ENCODE peak calls at places on chromosomes 7 and 10, in nine cellular contexts. O is A549; Z is heart right ventricle; B is brain microvascular endothelial cell; X is hepatocyte; S is CD8-positive, alpha-beta T cell; Q is IMR-90; Y is BJ; U is GM06990. L is an unnamed sample.
A peak's percentile ranks its signal among the peaks of the same experiment; 100 is the strongest.

GRCh38 chr10:27391325-27391724 is 112.8 kb upstream of the RAB18 start:
- DNase-seq in B (no peak), Q (no peak), Z (no peak), S (no peak), U (no peak), O (no peak), Y (no peak), X (no peak), L (no peak)

GRCh38 chr10:102514487-102515311 is 10.9 kb downstream of the SUFU start:
- DNase-seq in U (no peak), S (no peak), X (no peak), Q (no peak), Z (no peak), B (no peak), Y (no peak), O (no peak), L (no peak)

GRCh38 chr7:73671317-73671651 is 3.7 kb downstream of the VPS37D start:
- DNase-seq in O (no peak), S (no peak), Q (no peak), U (no peak), X (no peak), Y (no peak), B (no peak), Z (no peak), L (no peak)

GRCh38 chr10:103758294-103758681 is 97.1 kb downstream of the SH3PXD2A start:
- DNase-seq in Z (no peak), B (peak; percentile 53), Q (peak; percentile 86), Y (no peak), X (no peak), U (no peak), S (no peak), O (peak; percentile 86), L (no peak)

GRCh38 chr7:139358541-139359365 is 941 bp upstream of the LUC7L2 start:
- DNase-seq in B (no peak), Q (peak; percentile 33), X (peak; percentile 17), Y (no peak), O (peak; percentile 67), Z (no peak), S (no peak), U (peak; percentile 48), L (peak; percentile 76)

GRCh38 chr7:117296066-117296465 is 26.8 kb downstream of the WNT2 start:
- DNase-seq in Y (no peak), U (no peak), Q (no peak), X (no peak), S (no peak), Z (no peak), O (no peak), B (no peak), L (no peak)

GRCh38 chr10:95315509-95315908 is 24.7 kb upstream of the PDLIM1 start:
- DNase-seq in X (no peak), O (no peak), Q (no peak), B (no peak), Y (no peak), U (no peak), Z (no peak), S (no peak), L (no peak)

GRCh38 chr7:105585850-105586500 is 4.7 kb upstream of the EFCAB10 start:
- DNase-seq in O (no peak), U (no peak), S (no peak), X (no peak), Z (no peak), B (no peak), Y (no peak), Q (no peak), L (peak; percentile 52)

GRCh38 chr7:41222704-41223103 is 480.2 kb downstream of the INHBA start:
- DNase-seq in B (peak; percentile 61), Y (peak; percentile 19), U (no peak), O (no peak), Q (peak; percentile 96), S (no peak), X (no peak), Z (no peak), L (no peak)

GRCh38 chr7:142883145-142883544 is 2.4 kb downstream of the TRPV6 start:
- DNase-seq in X (no peak), B (no peak), Q (no peak), S (no peak), O (no peak), Y (no peak), Z (no peak), U (no peak), L (no peak)

GRCh38 chr10:28215930-28216329 is 86.9 kb downstream of the MPP7 start:
- DNase-seq in Q (no peak), Y (no peak), X (no peak), S (no peak), O (no peak), U (no peak), Z (no peak), B (no peak), L (no peak)

GRCh38 chr7:24727165-24728120 is 29.8 kb downstream of the GSDME start:
- DNase-seq in X (no peak), Z (no peak), Q (no peak), Y (no peak), U (no peak), O (no peak), S (no peak), B (no peak), L (peak; percentile 64)

GRCh38 chr7:12524794-12525386 is 45.6 kb upstream of the SCIN start:
- DNase-seq in O (peak; percentile 60), X (peak; percentile 62), S (no peak), Y (peak; percentile 7), Q (peak; percentile 69), B (peak; percentile 31), U (no peak), Z (no peak), L (peak; percentile 59)

GRCh38 chr7:5598261-5598761 is 174.7 kb upstream of the TNRC18 start:
- DNase-seq in O (peak; percentile 44), S (no peak), Y (no peak), Q (no peak), X (no peak), B (no peak), U (no peak), Z (no peak), L (no peak)

GRCh38 chr10:104396581-104396980 is 42.9 kb downstream of the CFAP58 start:
- DNase-seq in Z (no peak), O (no peak), Q (no peak), U (no peak), B (no peak), S (no peak), X (no peak), Y (no peak), L (no peak)

GRCh38 chr10:87660484-87661133 is 931 bp downstream of the PAPSS2 start:
- DNase-seq in Q (peak; percentile 79), Y (no peak), Z (peak; percentile 16), O (peak; percentile 41), S (no peak), B (peak; percentile 82), U (no peak), X (peak; percentile 65), L (no peak)

GRCh38 chr10:113945075-113945686 is 90.7 kb downstream of the NHLRC2 start:
- DNase-seq in X (peak; percentile 50), Y (no peak), Q (peak; percentile 70), U (no peak), S (no peak), Z (no peak), O (peak; percentile 69), B (peak; percentile 28), L (no peak)

GRCh38 chr10:124093076-124093773 is at the start of gene CHST15:
- DNase-seq in Y (no peak), B (peak; percentile 69), Z (peak; percentile 47), X (peak; percentile 77), O (peak; percentile 75), S (no peak), Q (no peak), U (peak; percentile 20), L (no peak)

GRCh38 chr10:31395695-31396094 is 76.7 kb downstream of the ZEB1 start:
- DNase-seq in Z (no peak), S (no peak), B (no peak), X (no peak), Y (no peak), U (no peak), Q (no peak), O (no peak), L (no peak)

GRCh38 chr10:101777857-101778145 is 1.9 kb upstream of the FGF8 start:
- DNase-seq in U (no peak), Z (no peak), B (no peak), O (peak; percentile 36), Q (no peak), S (no peak), Y (no peak), X (no peak), L (no peak)

GRCh38 chr10:35208949-35209613 is 82.4 kb downstream of the CREM start:
- DNase-seq in X (no peak), Y (no peak), Z (no peak), B (no peak), U (no peak), O (no peak), Q (no peak), S (no peak), L (no peak)
- H3K4me3 ChIP-seq in X (no peak overlapping the region), Y (no peak overlapping the region), Z (no peak overlapping the region), B (no peak overlapping the region), U (no peak overlapping the region), O (no peak overlapping the region), Q (no peak overlapping the region), S (no peak overlapping the region), L (no peak overlapping the region)

GRCh38 chr7:200704-201103 is 8.3 kb downstream of the FAM20C start:
- DNase-seq in B (no peak), Q (no peak), Z (no peak), O (no peak), U (no peak), Y (no peak), S (no peak), X (no peak), L (no peak)
- TF ChIP-seq CTCF in B (peak; percentile 10), Q (no peak), Z (no peak), O (no peak), U (no peak), Y (no peak), S (no peak), X (no peak), L (no peak)

DNA sequence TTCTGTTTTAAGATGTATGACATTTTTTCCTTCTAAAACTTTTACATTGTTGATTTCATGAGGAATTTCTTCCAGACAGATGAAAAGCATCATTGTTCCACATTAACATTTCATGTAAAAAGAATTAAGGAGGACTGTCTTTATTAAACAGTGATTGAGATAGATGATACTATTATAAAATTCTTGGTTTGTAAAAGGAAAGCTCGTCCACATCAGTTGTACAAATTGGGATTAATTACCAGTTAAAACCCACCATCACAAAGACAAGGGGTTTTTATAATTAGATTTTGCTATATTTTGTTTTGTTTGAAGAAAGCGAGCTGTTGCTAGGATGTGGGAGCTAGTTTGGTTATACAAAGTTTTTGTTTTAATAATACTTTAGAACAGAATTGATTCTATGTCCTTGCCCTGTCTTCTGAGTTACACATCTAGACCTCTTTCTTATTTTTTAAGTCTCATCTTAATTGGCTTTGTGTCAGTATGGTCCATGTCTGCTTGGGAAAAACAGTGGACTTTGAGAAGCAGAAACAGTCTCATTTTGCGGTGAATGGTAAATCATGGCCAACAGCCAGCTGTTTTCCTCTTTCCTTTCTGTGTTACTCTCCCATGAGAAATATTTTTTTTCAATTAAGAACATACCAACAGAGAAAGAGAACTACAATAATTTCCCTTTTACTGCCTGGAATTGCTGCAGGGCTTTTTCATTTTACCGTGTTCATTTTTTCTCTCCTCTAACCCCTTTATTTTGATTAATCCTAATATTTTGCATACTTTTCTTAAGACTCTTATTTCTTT is 3.2 kb downstream of the TES start:
- DNase-seq in U (no peak), Z (peak; percentile 66), Q (no peak), B (peak; percentile 64), Y (no peak), S (no peak), X (no peak), O (no peak), L (no peak)
- H3K4me3 ChIP-seq in U (peak overlapping the region; percentile 84), Z (peak overlapping the region; percentile 9), Q (no peak overlapping the region), B (no peak overlapping the region), Y (no peak overlapping the region), S (peak overlapping the region; percentile 86), X (peak overlapping the region; percentile 78), O (no peak overlapping the region), L (peak overlapping the region; percentile 83)

GRCh38 chr7:913736-914520 is 37.6 kb downstream of the GET4 start:
- DNase-seq in X (no peak), Q (no peak), O (no peak), S (no peak), U (no peak), Z (no peak), B (no peak), Y (no peak), L (no peak)
- TF ChIP-seq CTCF in X (no peak), Q (no peak), O (no peak), S (no peak), U (no peak), Z (no peak), B (no peak), Y (no peak), L (no peak)

L was measured in GM12865.